ENCODE peak calls at places on chromosomes 6 and 20, in nine cellular contexts. P, F, R, X, O, C, U, T and S are unnamed samples.

GRCh38 chr20:24337074-24337473 is 132.4 kb upstream of the SYNDIG1 start:
- DNase-seq in U (no peak), R (no peak), P (no peak), O (no peak), T (peak), F (no peak), C (peak), X (peak), S (no peak)

GRCh38 chr6:84218091-84218490 is 9.4 kb downstream of the CEP162 start:
- DNase-seq in R (no peak), P (no peak), C (no peak), X (no peak), F (no peak), O (no peak), T (no peak), U (no peak), S (no peak)

GRCh38 chr6:138844203-138844602 is 48.3 kb downstream of the ECT2L start:
- DNase-seq in R (no peak), X (peak), U (no peak), P (no peak), F (no peak), O (peak), C (peak), T (no peak), S (no peak)

GRCh38 chr6:109212683-109213082 is 117.4 kb downstream of the CEP57L1 start:
- DNase-seq in O (no peak), X (no peak), C (no peak), U (no peak), P (no peak), T (no peak), R (no peak), F (no peak), S (no peak)

GRCh38 chr20:25320035-25320800 is 70.4 kb downstream of the ABHD12 start:
- DNase-seq in C (no peak), P (no peak), X (no peak), T (no peak), R (no peak), O (no peak), F (peak), U (no peak), S (peak)

GRCh38 chr20:8126190-8126589 is 5.9 kb upstream of the PLCB1 start:
- DNase-seq in P (no peak), U (no peak), R (no peak), F (no peak), T (no peak), O (no peak), C (no peak), X (no peak), S (no peak)

GRCh38 chr6:113634352-113635163 is 222.6 kb upstream of the MARCKS start:
- DNase-seq in C (no peak), R (no peak), X (peak), T (peak), O (no peak), P (no peak), F (no peak), U (no peak), S (no peak)

GRCh38 chr6:19836799-19837510 is at the start of gene ID4:
- DNase-seq in C (peak), X (peak), R (peak), P (peak), T (no peak), F (peak), O (peak), U (peak), S (peak)

GRCh38 chr20:13525225-13525940 is 113.3 kb downstream of the TASP1 start:
- DNase-seq in T (no peak), R (no peak), P (no peak), X (peak), U (no peak), O (peak), F (no peak), C (peak), S (no peak)

GRCh38 chr6:160077526-160077925 is 44.1 kb upstream of the SLC22A1 start:
- DNase-seq in F (no peak), P (no peak), C (no peak), T (no peak), X (no peak), U (no peak), O (no peak), R (no peak), S (no peak)

GRCh38 chr20:15802020-15802419 is 771.2 kb downstream of the KIF16B start:
- DNase-seq in F (no peak), T (no peak), C (no peak), O (no peak), X (no peak), R (no peak), U (no peak), P (no peak), S (no peak)

GRCh38 chr6:107550241-107550840 is 60.4 kb downstream of the SOBP start:
- DNase-seq in F (no peak), C (no peak), R (no peak), X (no peak), P (no peak), U (no peak), T (no peak), O (no peak), S (no peak)

GRCh38 chr6:124877468-124877867 is 84.8 kb upstream of the RNF217 start:
- DNase-seq in F (no peak), O (no peak), R (no peak), C (no peak), T (no peak), X (no peak), U (no peak), P (no peak), S (no peak)

GRCh38 chr6:159691963-159692287 is 1.1 kb downstream of the SOD2 start:
- DNase-seq in F (no peak), O (no peak), X (no peak), U (no peak), R (no peak), T (peak), C (no peak), P (no peak), S (no peak)

GRCh38 chr6:11766056-11766455 is 12.5 kb downstream of the ADTRP start:
- DNase-seq in T (no peak), O (no peak), U (no peak), C (no peak), X (peak), P (no peak), F (no peak), R (no peak), S (no peak)
- TF ChIP-seq CTCF in T (no peak), O (no peak), U (peak), C (peak), X (peak), P (no peak), F (no peak), R (no peak), S (no peak)

DNA sequence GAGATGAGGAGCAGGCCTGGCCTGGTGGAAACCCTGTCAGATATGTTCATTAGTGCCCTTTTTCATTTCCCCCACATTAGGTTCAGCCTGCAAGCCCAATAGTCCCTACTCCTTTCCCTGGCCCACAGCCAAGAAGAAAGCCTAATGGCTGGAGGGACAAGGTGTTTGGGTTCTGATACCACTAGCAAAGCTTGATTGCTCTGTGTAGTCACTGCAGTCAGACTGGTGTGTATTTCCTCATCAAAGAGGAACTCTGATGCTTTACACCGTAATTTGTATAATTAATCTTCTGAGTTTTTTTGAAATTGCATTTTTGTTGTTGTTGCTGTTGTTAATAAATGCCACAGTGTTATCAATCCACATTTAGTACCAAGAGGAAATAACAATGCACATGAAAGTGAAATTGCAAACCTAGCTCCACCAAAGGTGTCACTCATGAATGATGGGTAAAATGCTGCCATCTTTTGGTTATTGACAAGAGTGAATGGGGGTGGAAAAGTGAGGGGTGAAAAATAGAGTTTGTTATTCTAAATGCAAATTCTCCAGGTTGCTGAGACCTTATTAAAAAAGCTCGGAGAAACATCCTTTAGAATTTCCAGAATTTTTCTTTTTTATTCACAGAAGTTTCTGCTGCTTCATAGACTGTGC is 320.2 kb upstream of the POU3F2 start:
- DNase-seq in U (no peak), C (no peak), F (no peak), O (no peak), P (no peak), X (no peak), R (no peak), T (no peak), S (no peak)
- TF ChIP-seq CTCF in U (no peak), C (no peak), F (no peak), O (no peak), P (no peak), X (no peak), R (no peak), T (no peak), S (no peak)

DNA sequence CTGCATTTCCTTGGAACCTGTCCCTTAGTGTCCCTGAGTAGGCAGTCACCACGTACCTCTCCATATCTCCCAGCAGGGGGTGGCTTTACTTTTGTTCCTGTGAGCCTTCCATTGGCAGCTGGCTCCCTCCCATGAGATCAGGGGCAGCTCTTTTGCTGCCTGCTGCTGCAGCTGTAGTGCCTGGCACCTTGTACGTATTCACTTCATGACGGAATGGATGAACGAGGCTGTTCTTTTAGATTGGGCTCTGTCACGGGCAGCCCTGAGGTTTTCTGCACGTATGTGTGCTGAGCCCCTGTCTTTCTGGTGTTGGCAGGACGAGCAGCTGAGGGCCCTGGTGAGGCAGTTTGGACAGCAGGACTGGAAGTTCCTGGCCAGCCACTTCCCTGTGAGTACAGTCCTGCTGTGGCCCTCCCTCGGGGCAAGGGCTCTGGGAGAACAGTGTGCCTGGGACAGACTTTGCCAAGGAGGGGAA is 14.6 kb downstream of the MYBL2 start:
- DNase-seq in X (no peak), F (no peak), P (no peak), O (no peak), T (peak), R (no peak), C (no peak), U (peak), S (no peak)
- TF ChIP-seq CTCF in X (no peak), F (no peak), P (no peak), O (no peak), T (no peak), R (no peak), C (no peak), U (no peak), S (no peak)

GRCh38 chr20:4329232-4329631 is 313.9 kb upstream of the RNF24 start:
- DNase-seq in P (no peak), O (no peak), T (peak), R (no peak), X (no peak), F (no peak), C (no peak), U (no peak), S (no peak)
- TF ChIP-seq CTCF in P (no peak), O (no peak), T (no peak), R (no peak), X (no peak), F (no peak), C (no peak), U (no peak), S (no peak)

DNA sequence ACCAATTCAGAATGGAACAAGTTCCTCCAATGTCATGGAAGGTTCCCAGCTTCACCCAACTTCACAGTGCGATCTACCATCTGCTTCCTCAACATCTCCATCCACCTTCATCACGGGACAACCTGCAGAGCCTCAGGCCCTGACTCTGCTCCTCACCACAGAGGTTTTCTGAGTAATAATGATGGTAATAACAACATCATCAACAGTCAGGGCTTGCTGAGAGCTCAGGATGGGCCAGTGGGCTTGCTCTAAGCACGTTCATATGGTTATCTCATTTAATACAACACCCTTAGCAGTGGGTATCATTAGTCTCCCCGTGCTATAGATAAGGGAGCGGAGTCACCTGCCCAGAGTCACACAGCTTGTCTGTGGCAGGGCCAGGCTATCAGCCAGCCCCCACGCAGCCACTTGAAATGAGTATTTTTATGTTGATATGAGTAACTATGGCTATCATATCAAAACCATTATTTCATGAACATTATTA is 38.6 kb downstream of the PREX1 start:
- DNase-seq in P (no peak), U (no peak), F (no peak), T (no peak), X (no peak), C (no peak), O (no peak), R (no peak), S (no peak)
- TF ChIP-seq CTCF in P (no peak), U (no peak), F (no peak), T (no peak), X (no peak), C (no peak), O (no peak), R (no peak), S (no peak)

GRCh38 chr6:151661928-151662327 is 145.6 kb upstream of the ESR1 start:
- DNase-seq in O (no peak), X (no peak), C (no peak), P (no peak), F (no peak), U (no peak), T (no peak), R (no peak), S (no peak)
- TF ChIP-seq CTCF in O (no peak), X (peak), C (no peak), P (no peak), F (no peak), U (peak), T (peak), R (no peak), S (no peak)

GRCh38 chr20:41173161-41173721 is 35.9 kb downstream of the PLCG1 start:
- DNase-seq in U (peak), O (peak), P (peak), R (peak), C (peak), T (peak), F (peak), X (peak), S (peak)
- TF ChIP-seq CTCF in U (peak), O (peak), P (peak), R (peak), C (peak), T (peak), F (peak), X (peak), S (no peak)

DNA sequence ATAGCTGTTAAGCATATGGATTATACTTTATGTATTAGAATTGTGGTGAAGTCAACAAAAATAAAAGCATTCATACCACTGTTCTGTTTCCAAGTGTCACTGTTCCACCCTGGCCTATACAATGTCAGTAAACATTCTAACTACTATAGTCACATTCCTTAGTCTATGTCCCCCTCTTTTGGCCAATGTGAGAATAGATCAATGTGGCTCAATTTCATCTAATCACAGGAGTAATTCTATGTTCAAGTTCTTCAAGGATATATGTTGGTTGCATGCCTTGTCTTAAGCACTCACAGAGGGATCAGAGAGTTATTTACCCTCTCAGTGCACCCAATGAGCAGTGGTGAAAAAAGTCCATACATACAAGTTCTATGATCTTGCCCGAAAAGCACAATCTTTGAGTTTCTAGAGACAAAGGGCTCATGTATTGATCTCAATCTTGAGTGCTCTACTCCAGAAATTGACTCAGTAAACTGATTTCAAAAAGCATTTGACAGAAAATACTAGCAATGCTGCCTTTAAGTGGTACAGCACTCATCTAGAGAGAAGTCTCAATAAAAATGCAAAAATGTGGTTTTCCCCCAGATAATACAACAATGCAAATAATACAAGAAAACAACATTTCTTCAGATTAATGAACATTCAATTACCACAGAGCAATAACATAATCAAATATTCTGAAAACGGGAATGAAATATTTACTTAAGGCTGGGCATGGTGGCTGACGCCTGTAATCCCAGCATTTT is 16.5 kb downstream of the SMLR1 start:
- DNase-seq in U (peak), F (no peak), X (peak), O (peak), R (no peak), C (peak), P (no peak), T (peak), S (no peak)
- TF ChIP-seq CTCF in U (peak), F (peak), X (peak), O (peak), R (peak), C (peak), P (no peak), T (peak), S (no peak)

DNA sequence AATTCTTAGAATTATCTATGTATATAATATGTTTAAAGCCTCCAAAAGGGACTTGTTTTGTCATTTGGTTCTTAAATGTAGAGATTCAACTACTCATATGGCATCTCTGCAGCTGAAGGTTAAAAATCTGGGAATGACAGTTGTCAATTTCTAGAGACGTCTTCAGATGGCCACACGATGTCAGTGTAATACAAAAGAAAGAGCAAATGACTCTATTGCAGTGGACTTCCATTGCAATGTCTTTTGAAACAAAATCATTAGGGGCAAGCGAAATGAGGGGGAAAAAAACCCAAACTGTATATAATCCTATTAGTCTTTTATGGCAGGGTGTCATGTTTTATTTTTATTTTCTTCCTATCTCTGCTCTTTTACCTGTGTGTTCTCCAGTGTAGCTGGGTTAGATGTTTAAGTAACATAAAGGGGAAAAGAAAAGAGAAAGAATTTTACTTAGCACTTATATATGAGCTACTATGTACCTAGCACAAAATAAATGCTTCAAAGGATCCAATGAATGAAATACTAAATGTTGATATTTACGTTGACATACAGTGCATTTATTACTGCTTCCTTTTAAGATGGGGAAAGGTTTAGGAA is 26.2 kb downstream of the CCN2 start:
- DNase-seq in C (peak), P (no peak), T (peak), U (peak), X (peak), F (no peak), O (no peak), R (no peak), S (no peak)
- TF ChIP-seq CTCF in C (peak), P (peak), T (peak), U (peak), X (peak), F (peak), O (peak), R (peak), S (no peak)